ENCODE peak calls at places on chromosome X, in six cellular contexts. Z, B, K, S, T and D are unnamed samples.

GRCh38 chrX:96776966-96777365 is 92.3 kb downstream of the DIAPH2 start:
- DNase-seq in K (no peak), B (no peak), S (peak), T (peak), Z (peak), D (no peak)

GRCh38 chrX:1099146-1099770 is 113.2 kb downstream of the CRLF2 start:
- DNase-seq in S (no peak), Z (no peak), B (no peak), K (no peak), T (no peak), D (no peak)

GRCh38 chrX:65607070-65607742 is 60.2 kb upstream of the MSN start:
- DNase-seq in B (no peak), Z (no peak), K (no peak), S (peak), T (peak), D (no peak)

GRCh38 chrX:46311581-46312120 is 233.6 kb downstream of the ZNF674 start:
- DNase-seq in T (no peak), B (no peak), S (no peak), Z (no peak), K (no peak), D (no peak)

GRCh38 chrX:17022205-17022604 is 75.7 kb downstream of the REPS2 start:
- DNase-seq in K (peak), S (peak), B (peak), T (peak), Z (peak), D (no peak)

GRCh38 chrX:150365953-150366911 is 3.1 kb downstream of the MAMLD1 start:
- DNase-seq in Z (peak), B (peak), T (peak), K (no peak), S (peak), D (no peak)

GRCh38 chrX:5650904-5651303 is 577.8 kb downstream of the NLGN4X start:
- DNase-seq in T (no peak), S (no peak), K (no peak), Z (no peak), B (no peak), D (no peak)

GRCh38 chrX:153477039-153477438 is 6.7 kb upstream of the HAUS7 start:
- DNase-seq in T (peak), B (no peak), S (peak), K (no peak), Z (peak), D (no peak)

GRCh38 chrX:45771114-45771513 is 570.4 kb upstream of the DIPK2B start:
- DNase-seq in B (no peak), K (peak), Z (peak), T (peak), S (peak), D (no peak)

GRCh38 chrX:43655151-43655676 is 885 bp upstream of the MAOA start:
- DNase-seq in S (peak), Z (peak), T (peak), B (peak), K (no peak), D (no peak)

GRCh38 chrX:23773601-23774175 is 9.3 kb upstream of the SAT1 start:
- DNase-seq in K (no peak), B (no peak), S (no peak), Z (no peak), T (no peak), D (no peak)

GRCh38 chrX:38233891-38234807 is 13.5 kb upstream of the SRPX start:
- DNase-seq in K (peak), T (peak), S (peak), Z (peak), B (no peak), D (no peak)

GRCh38 chrX:2707334-2707760 is 16.3 kb downstream of the CD99 start:
- DNase-seq in B (no peak), K (no peak), S (peak), Z (peak), T (peak), D (no peak)

GRCh38 chrX:140040397-140040796 is 75.1 kb upstream of the CXorf66 start:
- DNase-seq in K (no peak), Z (no peak), B (no peak), T (no peak), S (peak), D (no peak)

GRCh38 chrX:64570204-64570603 is 175.0 kb upstream of the MTMR8 start:
- DNase-seq in B (peak), Z (no peak), T (no peak), K (no peak), S (no peak), D (no peak)

GRCh38 chrX:17788439-17788838 is 51.1 kb downstream of the SCML1 start:
- DNase-seq in B (peak), Z (peak), S (peak), K (no peak), T (peak), D (peak)

GRCh38 chrX:19545651-19546050 is 30.3 kb upstream of the MAP3K15 start:
- DNase-seq in B (no peak), Z (no peak), S (no peak), K (no peak), T (no peak), D (no peak)

GRCh38 chrX:15404712-15405111 is 20.5 kb upstream of the VEGFD start:
- DNase-seq in Z (peak), K (no peak), B (no peak), S (no peak), T (peak), D (no peak)

GRCh38 chrX:154040863-154041262 is 21.2 kb upstream of the IRAK1 start:
- DNase-seq in T (no peak), S (no peak), B (no peak), Z (no peak), K (no peak), D (no peak)

GRCh38 chrX:137352101-137352660 is 213.7 kb upstream of the ZIC3 start:
- DNase-seq in S (no peak), Z (no peak), T (no peak), K (no peak), B (no peak), D (no peak)

GRCh38 chrX:140608111-140608510 is 101.4 kb upstream of the LINC00632 start:
- DNase-seq in S (no peak), T (no peak), Z (no peak), B (no peak), K (no peak), D (no peak)

GRCh38 chrX:131747173-131747572 is 203.3 kb downstream of the OR13H1 start:
- DNase-seq in T (peak), Z (peak), B (no peak), K (peak), S (peak), D (peak)

GRCh38 chrX:15136795-15137194 is 133.1 kb downstream of the ASB9 start:
- DNase-seq in K (no peak), Z (no peak), S (no peak), B (no peak), T (no peak), D (no peak)

GRCh38 chrX:65985922-65986588 is 53.8 kb downstream of the VSIG4 start:
- DNase-seq in Z (peak), S (peak), T (peak), K (no peak), B (peak), D (no peak)

GRCh38 chrX:10676239-10676971 is 56.0 kb upstream of the MID1 start:
- DNase-seq in Z (no peak), S (no peak), T (no peak), B (no peak), K (no peak), D (no peak)

GRCh38 chrX:14964500-14964899 is 91.3 kb downstream of the MOSPD2 start:
- DNase-seq in K (peak), S (peak), T (peak), Z (peak), B (no peak), D (no peak)

GRCh38 chrX:38768079-38768478 is 33.2 kb upstream of the MID1IP1 start:
- DNase-seq in K (no peak), S (peak), Z (peak), B (no peak), T (peak), D (no peak)

GRCh38 chrX:123084797-123085196 is 99.3 kb upstream of the GRIA3 start:
- DNase-seq in S (peak), T (peak), K (peak), Z (peak), B (no peak), D (no peak)

GRCh38 chrX:68846536-68846935 is 17.7 kb downstream of the EFNB1 start:
- DNase-seq in S (no peak), Z (no peak), K (no peak), T (no peak), B (peak), D (no peak)

GRCh38 chrX:110241816-110242215 is 76.1 kb downstream of the AMMECR1 start:
- DNase-seq in S (peak), B (no peak), Z (no peak), T (peak), K (no peak), D (no peak)

GRCh38 chrX:69379412-69379811 is 124.7 kb upstream of the NALF2 start:
- DNase-seq in T (no peak), K (no peak), S (no peak), Z (no peak), B (no peak), D (no peak)

GRCh38 chrX:69066966-69067525 is 98.2 kb downstream of the PJA1 start:
- DNase-seq in B (no peak), T (peak), S (no peak), K (no peak), Z (peak), D (no peak)

GRCh38 chrX:30814978-30815377 is 74.1 kb downstream of the TAB3 start:
- DNase-seq in T (no peak), B (no peak), S (no peak), K (no peak), Z (no peak), D (no peak)

GRCh38 chrX:23815376-23815775 is 32.4 kb downstream of the SAT1 start:
- DNase-seq in Z (no peak), B (no peak), T (no peak), S (no peak), K (no peak), D (no peak)

GRCh38 chrX:48834383-48834709 is 1.1 kb downstream of the PCSK1N start:
- DNase-seq in S (no peak), B (no peak), T (no peak), K (no peak), Z (no peak), D (no peak)

GRCh38 chrX:31483336-31483735 is 411.5 kb upstream of the FTHL17 start:
- DNase-seq in S (peak), Z (peak), B (no peak), K (peak), T (peak), D (no peak)

DNA sequence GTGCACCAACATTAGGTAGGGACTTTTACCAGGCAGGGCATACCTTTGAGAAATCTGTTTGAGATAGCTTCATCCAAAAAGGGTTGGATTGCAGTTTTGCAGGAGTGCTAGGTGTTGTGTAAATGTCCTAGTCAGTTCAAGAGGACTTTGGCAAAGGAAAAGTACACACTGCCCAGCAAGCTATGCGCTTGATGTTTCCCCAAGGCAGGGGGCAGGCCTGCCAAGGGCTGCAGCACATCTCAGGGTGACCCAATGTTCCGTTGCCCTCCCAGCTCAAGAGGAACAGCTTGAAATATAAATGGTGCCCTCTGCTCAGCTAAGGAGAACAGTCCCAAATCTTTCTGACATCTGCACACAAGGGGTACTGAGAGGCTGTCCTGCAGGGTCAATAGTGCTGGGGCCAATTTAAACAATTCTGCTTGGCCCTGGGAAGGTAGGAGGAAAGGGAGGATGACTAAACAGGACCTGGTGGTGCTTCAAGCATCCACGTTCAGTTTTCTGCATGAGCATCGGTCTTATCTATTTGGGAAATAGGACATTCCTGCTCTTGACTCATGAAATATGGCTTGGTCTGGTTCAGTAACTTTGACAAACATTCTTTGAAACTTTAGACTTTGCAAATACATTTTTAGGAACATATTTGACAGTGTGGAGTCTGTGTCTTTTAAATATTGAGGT is 130.7 kb downstream of the COL4A6 start:
- DNase-seq in T (no peak), K (no peak), Z (no peak), S (no peak), B (no peak), D (no peak)
- TF ChIP-seq CTCF in T (no peak), K (no peak), Z (no peak), S (no peak), B (no peak), D (no peak)

GRCh38 chrX:136168929-136169735 is 21.8 kb downstream of the FHL1 start:
- DNase-seq in K (peak), T (peak), B (peak), S (peak), Z (peak), D (no peak)
- TF ChIP-seq CTCF in K (no peak), T (no peak), B (no peak), S (no peak), Z (no peak), D (no peak)

DNA sequence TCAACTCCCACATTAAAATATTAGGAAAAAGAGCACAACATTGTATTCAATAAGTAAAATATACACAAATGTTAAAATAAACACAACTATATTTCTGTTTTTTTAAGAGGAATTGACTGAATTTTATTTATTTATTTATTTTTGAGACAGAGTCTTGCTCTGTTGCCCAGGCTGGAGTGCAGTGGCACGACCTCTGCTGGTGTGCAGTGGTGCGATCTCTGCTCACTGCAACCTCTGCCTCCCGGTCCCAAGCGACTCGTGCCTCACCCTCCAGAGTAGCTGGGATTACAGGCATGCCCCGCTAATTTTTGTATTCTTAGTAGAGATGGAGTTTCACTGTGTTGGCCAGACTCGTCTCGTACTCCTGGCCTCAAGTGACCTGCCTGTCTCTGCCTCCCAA is 31.4 kb downstream of the TEX13A start:
- DNase-seq in T (no peak), B (no peak), K (no peak), Z (no peak), S (no peak), D (no peak)
- TF ChIP-seq CTCF in T (no peak), B (no peak), K (no peak), Z (no peak), S (no peak), D (no peak)

DNA sequence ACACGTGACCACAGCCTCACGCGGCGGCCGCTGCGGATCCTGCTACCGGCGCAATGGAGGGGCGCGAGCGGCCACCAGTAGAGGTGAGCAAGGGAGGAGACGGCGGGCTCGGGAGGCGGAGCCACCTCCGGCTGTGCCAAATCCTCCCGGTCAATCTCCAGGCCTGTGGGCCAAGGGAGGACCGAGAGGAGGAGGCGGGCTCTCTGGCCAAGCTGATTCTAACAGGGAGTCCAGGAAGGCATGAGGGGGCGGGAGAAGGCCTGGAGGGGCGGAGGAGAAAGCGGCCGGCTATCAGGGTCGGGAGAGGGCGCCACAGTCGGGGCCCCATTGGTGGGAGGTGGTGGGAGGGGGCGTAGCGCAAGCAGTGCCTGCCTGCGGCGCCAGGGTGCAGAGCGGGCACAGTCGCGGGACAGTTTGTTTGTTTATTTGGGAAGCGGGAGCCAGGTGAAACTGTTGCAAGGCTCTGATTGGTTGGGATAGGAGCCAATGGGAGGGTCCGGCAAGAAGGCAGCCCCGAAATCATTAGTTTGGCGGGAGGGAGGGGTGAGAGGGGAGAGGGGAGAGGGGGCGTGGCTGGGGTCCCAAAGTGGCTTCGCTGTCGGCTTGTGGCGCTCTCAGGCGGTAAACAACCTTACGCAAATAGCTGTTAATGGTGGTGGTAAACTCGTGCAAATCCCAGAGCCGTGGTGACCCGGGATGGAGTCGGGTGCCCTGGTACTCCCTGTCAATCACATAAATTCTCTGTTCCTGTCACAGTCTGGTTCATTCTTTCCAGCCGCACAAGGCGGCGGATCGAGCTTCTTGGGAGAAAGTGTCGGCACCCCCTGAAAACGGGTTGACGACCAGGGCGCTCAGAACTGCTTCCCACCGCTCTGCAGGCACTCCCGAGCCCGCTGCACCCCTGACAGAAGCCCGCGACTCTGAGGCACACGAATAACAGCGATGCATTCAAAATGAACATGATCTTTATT is at the start of gene IRS4:
- DNase-seq in S (no peak), T (peak), Z (no peak), B (peak), K (no peak), D (no peak)
- TF ChIP-seq CTCF in S (no peak), T (no peak), Z (no peak), B (no peak), K (no peak), D (no peak)

GRCh38 chrX:70769659-70770232 is 138.8 kb downstream of the TEX11 start:
- DNase-seq in T (peak), S (peak), B (no peak), Z (peak), K (no peak), D (no peak)
- TF ChIP-seq CTCF in T (peak), S (peak), B (peak), Z (peak), K (peak), D (peak)

GRCh38 chrX:103158317-103158621 is 56.6 kb upstream of the BEX4 start:
- DNase-seq in K (no peak), S (no peak), T (no peak), B (no peak), Z (no peak), D (no peak)

GRCh38 chrX:103155201-103155600 is 59.7 kb upstream of the BEX4 start:
- DNase-seq in T (peak), B (no peak), Z (peak), K (no peak), S (no peak), D (no peak)

GRCh38 chrX:103153661-103154060 is 60.7 kb upstream of the NXF3 start:
- DNase-seq in B (no peak), T (peak), Z (no peak), S (no peak), K (no peak), D (no peak)

GRCh38 chrX:103151799-103152198 is 58.9 kb upstream of the NXF3 start:
- DNase-seq in B (no peak), K (no peak), Z (no peak), S (no peak), T (peak), D (no peak)

GRCh38 chrX:103157511-103158316 is 57.2 kb upstream of the BEX4 start:
- DNase-seq in B (peak), Z (peak), K (no peak), S (peak), T (peak), D (no peak)
- TF ChIP-seq CTCF in B (peak), Z (peak), K (peak), S (peak), T (peak), D (peak)

GRCh38 chrX:29231800-29232199 is 644.6 kb downstream of the IL1RAPL1 start:
- DNase-seq in B (no peak), K (no peak), T (peak), Z (no peak), S (peak), D (no peak)
- TF ChIP-seq CTCF in B (peak), K (no peak), T (peak), Z (peak), S (peak), D (peak)

GRCh38 chrX:104253567-104254441 is 929 bp downstream of the ESX1 start:
- DNase-seq in S (no peak), Z (no peak), K (no peak), T (no peak), B (peak), D (no peak)
- TF ChIP-seq CTCF in S (peak), Z (no peak), K (no peak), T (no peak), B (peak), D (peak)

DNA sequence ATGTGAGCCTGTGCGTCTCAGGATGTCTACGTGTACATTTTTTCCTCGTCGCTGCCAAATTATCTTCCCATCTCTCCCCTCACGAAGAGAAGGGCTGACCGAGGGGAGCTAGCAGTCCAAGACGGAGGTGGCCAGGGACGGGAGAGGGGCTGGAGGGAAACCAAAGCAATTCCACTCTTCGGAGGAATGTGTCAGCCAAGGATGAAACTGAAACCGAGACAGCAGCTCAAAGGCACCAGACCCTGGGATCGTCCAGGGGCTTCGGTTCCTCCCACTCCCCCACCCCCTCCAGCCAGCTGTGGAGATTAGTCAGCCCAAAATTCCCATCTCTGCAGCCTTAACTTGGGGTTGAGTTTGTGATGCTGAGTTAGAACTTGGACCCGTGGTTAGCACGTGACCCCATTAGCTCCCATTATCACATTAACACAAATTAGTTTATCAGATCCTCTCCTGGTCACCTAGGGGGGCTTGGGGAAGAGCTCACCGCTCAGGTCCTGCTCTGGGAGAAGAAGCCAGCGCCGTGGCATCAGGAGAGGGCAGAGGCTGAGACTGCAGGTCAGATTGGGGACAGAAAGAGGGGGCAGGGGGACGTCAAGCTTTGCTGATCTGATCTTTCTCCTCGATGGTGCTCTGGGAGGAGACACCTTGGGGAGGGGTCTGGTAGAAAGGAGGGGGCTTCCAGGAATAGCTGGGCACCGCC is 8.8 kb upstream of the ELF4 start:
- DNase-seq in K (no peak), T (peak), Z (peak), S (peak), B (no peak), D (no peak)
- TF ChIP-seq CTCF in K (no peak), T (no peak), Z (no peak), S (no peak), B (no peak), D (no peak)